ENCODE peak calls at places on chromosomes 7 and 10, in five cellular contexts. I is breast epithelium, L is transverse colon, O is H1, S is GM12878. V is an unnamed sample.

GRCh38 chr10:115972426-115972825 is 300.6 kb downstream of the GFRA1 start:
- DNase-seq in I (no peak), O (no peak), L (no peak), S (no peak), V (no peak)

GRCh38 chr10:104766341-104766740 is 125.3 kb downstream of the SORCS3 start:
- DNase-seq in I (no peak), O (no peak), L (no peak), S (no peak), V (no peak)

GRCh38 chr7:29328811-29329210 is 134.2 kb downstream of the CHN2 start:
- DNase-seq in S (no peak), I (no peak), O (no peak), L (no peak), V (no peak)

GRCh38 chr10:27659786-27660185 is 85.8 kb downstream of the MKX start:
- DNase-seq in I (no peak), L (no peak), S (no peak), O (no peak), V (no peak)

GRCh38 chr10:71391701-71392100 is 5.0 kb upstream of the CDH23 start:
- DNase-seq in I (no peak), L (no peak), S (no peak), O (no peak), V (peak; percentile 50)

GRCh38 chr7:1654738-1655490 is 15.2 kb upstream of the ELFN1 start:
- DNase-seq in O (no peak), L (no peak), I (no peak), S (no peak), V (no peak)

GRCh38 chr10:47276576-47277351 is 23.2 kb upstream of the GDF10 start:
- DNase-seq in O (no peak), L (no peak), S (no peak), I (no peak), V (no peak)

GRCh38 chr7:147524726-147525245 is 1065.8 kb upstream of the C7orf33 start:
- DNase-seq in S (no peak), I (no peak), L (no peak), O (no peak), V (no peak)

GRCh38 chr10:63236113-63236935 is 103.2 kb downstream of the NRBF2 start:
- DNase-seq in O (no peak), L (no peak), S (no peak), I (no peak), V (no peak)

GRCh38 chr10:101182936-101183335 is 46.3 kb downstream of the LBX1 start:
- DNase-seq in I (no peak), S (no peak), O (no peak), L (no peak), V (no peak)

GRCh38 chr10:28445511-28445910 is 87.4 kb upstream of the WAC start:
- DNase-seq in S (no peak), L (no peak), I (no peak), O (no peak), V (no peak)

GRCh38 chr10:43394868-43395267 is 14.1 kb downstream of the HNRNPF start:
- DNase-seq in I (no peak), S (no peak), O (no peak), L (no peak), V (no peak)

GRCh38 chr7:5001003-5001402 is 42.0 kb upstream of the MMD2 start:
- DNase-seq in I (no peak), O (no peak), L (no peak), S (no peak), V (no peak)

GRCh38 chr7:39919646-39920045 is 30.4 kb upstream of the CDK13 start:
- DNase-seq in I (no peak), L (no peak), O (no peak), S (no peak), V (peak; percentile 73)

GRCh38 chr7:31761646-31762045 is 74.6 kb downstream of the PPP1R17 start:
- DNase-seq in O (no peak), L (no peak), S (no peak), I (no peak), V (no peak)

GRCh38 chr7:90892213-90892612 is 296.1 kb downstream of the CDK14 start:
- DNase-seq in O (no peak), I (no peak), S (peak; percentile 9), L (no peak), V (no peak)

GRCh38 chr10:99521474-99522077 is 11.2 kb upstream of the NKX2-3 start:
- DNase-seq in O (no peak), L (no peak), S (no peak), I (no peak), V (no peak)

GRCh38 chr7:131071786-131072504 is 255.7 kb upstream of the MKLN1 start:
- DNase-seq in S (no peak), O (no peak), I (peak; percentile 32), L (peak; percentile 27), V (peak; percentile 80)

GRCh38 chr10:2994562-2994961 is 72.8 kb upstream of the PFKP start:
- DNase-seq in S (no peak), O (no peak), L (no peak), I (no peak), V (no peak)

GRCh38 chr7:132500727-132501410 is 75.4 kb downstream of the PLXNA4 start:
- DNase-seq in S (no peak), O (no peak), I (no peak), L (peak; percentile 28), V (no peak)

GRCh38 chr7:3043544-3044395 is at the start of gene CARD11:
- DNase-seq in L (peak; percentile 24), S (no peak), O (no peak), I (no peak), V (no peak)

GRCh38 chr7:100390286-100391028 is 17.2 kb downstream of the PILRA start:
- DNase-seq in I (no peak), S (no peak), O (no peak), L (no peak), V (no peak)

GRCh38 chr10:24723788-24724380 is at the start of gene ARHGAP21:
- DNase-seq in L (peak; percentile 76), I (peak; percentile 49), S (no peak), O (no peak), V (peak; percentile 75)
- TF ChIP-seq POLR2A in L (no peak), I (no peak), S (peak; percentile 54), O (no peak), V (peak; percentile 9)

DNA sequence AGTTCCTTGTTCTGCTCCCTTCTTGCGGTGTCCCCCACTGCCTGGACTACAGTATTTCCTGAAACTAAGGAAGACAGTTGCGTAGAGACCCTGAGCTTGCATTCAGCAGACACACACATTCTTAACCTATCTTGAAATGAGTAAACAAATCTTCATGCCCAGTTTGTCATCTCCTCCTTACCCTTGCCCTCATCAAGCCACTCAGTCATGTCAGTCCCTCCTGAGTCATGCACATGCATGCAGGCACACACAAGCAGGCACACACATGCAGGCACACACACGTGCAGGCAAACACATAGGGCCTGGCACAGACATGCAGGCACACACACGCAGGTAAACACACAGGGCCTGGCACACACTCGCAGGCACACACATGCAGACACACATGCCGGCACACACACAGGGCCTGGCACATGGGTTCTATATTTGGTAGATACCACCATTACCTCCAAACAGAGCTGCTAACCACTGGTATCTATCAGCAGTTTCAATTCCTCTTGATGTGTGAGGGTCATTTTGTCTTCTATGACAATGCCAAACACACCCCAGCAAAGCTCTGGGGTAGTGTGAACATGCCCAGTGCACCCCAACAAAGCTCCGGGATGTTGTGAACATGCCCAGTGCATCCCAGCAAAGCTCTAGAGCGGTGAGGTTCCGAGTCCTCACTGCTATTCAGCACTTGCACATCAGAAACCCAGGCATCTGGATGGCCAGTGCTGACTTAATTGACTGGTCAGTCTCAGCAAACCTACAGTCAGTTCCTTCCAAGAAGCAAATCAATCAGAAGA is 563.9 kb downstream of the PTPRN2 start:
- DNase-seq in S (no peak), L (no peak), I (no peak), O (no peak), V (no peak)
- H3K9me3 ChIP-seq in S (no peaks in the 10 kb centered on the region), L (no peaks in the 10 kb centered on the region), I (no peaks in the 10 kb centered on the region), O (no peaks in the 10 kb centered on the region), V (no peaks in the 10 kb centered on the region)

GRCh38 chr10:21733710-21734109 is 199.7 kb downstream of the MLLT10 start:
- DNase-seq in L (no peak), S (no peak), I (no peak), O (no peak), V (no peak)
- TF ChIP-seq CTCF in L (no peak), S (no peak), I (no peak), O (no peak), V (no peak)

GRCh38 chr10:11825796-11826414 is 2.7 kb downstream of the PROSER2 start:
- DNase-seq in L (no peak), I (no peak), O (no peak), S (no peak), V (no peak)
- TF ChIP-seq POLR2A in L (no peak), I (no peak), O (no peak), S (no peak), V (peak; percentile 46)

DNA sequence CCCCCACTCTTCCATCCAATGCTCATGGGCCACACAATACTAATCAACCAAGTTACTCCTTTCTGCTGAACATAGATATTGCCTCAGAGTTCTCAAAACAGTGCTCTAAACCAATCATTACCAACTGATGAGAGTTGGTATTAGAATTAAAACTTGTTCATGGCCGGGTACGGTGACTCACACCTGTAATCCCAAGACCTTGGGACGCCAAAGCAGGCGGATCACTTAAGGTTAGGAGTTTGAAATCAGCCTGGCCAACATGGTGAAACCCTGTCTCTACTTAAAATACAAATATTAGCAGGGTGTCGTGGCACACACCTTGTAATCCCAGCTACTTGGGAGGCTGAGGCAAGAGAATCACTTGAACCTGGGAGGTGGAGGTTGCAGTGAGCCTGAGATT is 8.2 kb downstream of the TM9SF3 start:
- DNase-seq in O (no peak), I (no peak), L (no peak), S (no peak), V (no peak)
- H3K9me3 ChIP-seq in O (no peaks in the 10 kb centered on the region), I (no peaks in the 10 kb centered on the region), L (no peaks in the 10 kb centered on the region), S (no peaks in the 10 kb centered on the region), V (no peaks in the 10 kb centered on the region)

GRCh38 chr10:20714979-20715378 is 182.1 kb downstream of the NEBL start:
- DNase-seq in O (no peak), I (no peak), L (no peak), S (no peak), V (no peak)
- TF ChIP-seq CTCF in O (no peak), I (no peak), L (no peak), S (no peak), V (no peak)

GRCh38 chr10:118341678-118342637 is at the start of gene FAM204A:
- DNase-seq in S (peak; percentile 93), I (peak; percentile 95), L (peak; percentile 94), O (peak; percentile 82), V (peak; percentile 91)
- TF ChIP-seq POLR2A in S (peak; percentile 90), I (peak; percentile 68), L (peak; percentile 54), O (no peak), V (peak; percentile 51)

V was measured in right lobe of liver.